ENCODE peak calls at places on chromosome 3, in eight cellular contexts. R is colonic mucosa, U is HCT116, P is left ventricle myocardium inferior, J is testis, G is hepatocyte, Z is thoracic aorta, O is cardiac muscle cell. A is an unnamed sample.

GRCh38 chr3:184697845-184698244 is 14.0 kb downstream of the MAGEF1 start:
- DNase-seq in J (no peak), P (no peak), Z (no peak), O (no peak), G (no peak), R (no peak), U (no peak), A (no peak)

GRCh38 chr3:47578119-47578630 is 490 bp downstream of the CSPG5 start:
- DNase-seq in J (peak; percentile 35), U (no peak), Z (no peak), O (peak; percentile 65), G (peak; percentile 44), R (peak; percentile 39), P (peak; percentile 28), A (no peak)

GRCh38 chr3:4695846-4696245 is 202.7 kb downstream of the ITPR1 start:
- DNase-seq in P (no peak), Z (no peak), U (no peak), R (no peak), O (no peak), J (no peak), G (no peak), A (no peak)

GRCh38 chr3:28103871-28104270 is 137.5 kb upstream of the CMC1 start:
- DNase-seq in O (no peak), Z (no peak), R (no peak), J (no peak), U (no peak), P (no peak), G (no peak), A (no peak)

GRCh38 chr3:197960694-197961581 is 921 bp downstream of the LMLN start:
- DNase-seq in U (no peak), Z (peak; percentile 25), R (no peak), J (no peak), G (no peak), P (no peak), O (no peak), A (no peak)

GRCh38 chr3:123481722-123482457 is 33.0 kb upstream of the ADCY5 start:
- DNase-seq in U (no peak), Z (no peak), R (no peak), O (no peak), G (no peak), P (no peak), J (no peak), A (no peak)

GRCh38 chr3:13950042-13950441 is 70.2 kb upstream of the WNT7A start:
- DNase-seq in J (no peak), R (no peak), P (no peak), U (no peak), Z (no peak), G (no peak), O (no peak), A (no peak)

GRCh38 chr3:134576426-134576825 is 74.4 kb downstream of the KY start:
- DNase-seq in Z (no peak), R (peak; percentile 48), O (no peak), J (no peak), G (peak; percentile 28), U (no peak), P (no peak), A (no peak)

GRCh38 chr3:159416854-159417253 is 571.8 kb upstream of the IL12A start:
- DNase-seq in P (no peak), O (peak; percentile 7), G (no peak), Z (no peak), J (no peak), R (no peak), U (no peak), A (peak; percentile 46)

GRCh38 chr3:37667359-37667758 is 194.3 kb upstream of the CTDSPL start:
- DNase-seq in Z (no peak), U (no peak), J (peak; percentile 45), O (no peak), G (no peak), P (peak; percentile 74), R (no peak), A (no peak)

GRCh38 chr3:12856626-12857025 is 15.3 kb upstream of the RPL32 start:
- DNase-seq in G (no peak), J (no peak), U (no peak), P (no peak), R (no peak), Z (no peak), O (peak; percentile 15), A (no peak)

GRCh38 chr3:66933233-66933632 is 64.9 kb upstream of the KBTBD8 start:
- DNase-seq in G (no peak), R (no peak), Z (no peak), J (no peak), P (no peak), O (no peak), U (no peak), A (no peak)

GRCh38 chr3:170038434-170039110 is 777 bp downstream of the GPR160 start:
- DNase-seq in G (peak; percentile 65), R (peak; percentile 63), P (no peak), Z (no peak), J (no peak), O (peak; percentile 15), U (no peak), A (no peak)

GRCh38 chr3:65723011-65723410 is 315.7 kb downstream of the MAGI1 start:
- DNase-seq in R (no peak), O (no peak), Z (no peak), J (no peak), G (no peak), U (no peak), P (no peak), A (no peak)

GRCh38 chr3:127033171-127033570 is 50.3 kb downstream of the PLXNA1 start:
- DNase-seq in P (no peak), U (no peak), G (no peak), Z (no peak), O (no peak), J (no peak), R (no peak), A (no peak)

GRCh38 chr3:43737001-43737440 is 46.3 kb downstream of the ABHD5 start:
- DNase-seq in Z (no peak), P (no peak), G (peak; percentile 38), U (no peak), R (no peak), J (no peak), O (no peak), A (no peak)

DNA sequence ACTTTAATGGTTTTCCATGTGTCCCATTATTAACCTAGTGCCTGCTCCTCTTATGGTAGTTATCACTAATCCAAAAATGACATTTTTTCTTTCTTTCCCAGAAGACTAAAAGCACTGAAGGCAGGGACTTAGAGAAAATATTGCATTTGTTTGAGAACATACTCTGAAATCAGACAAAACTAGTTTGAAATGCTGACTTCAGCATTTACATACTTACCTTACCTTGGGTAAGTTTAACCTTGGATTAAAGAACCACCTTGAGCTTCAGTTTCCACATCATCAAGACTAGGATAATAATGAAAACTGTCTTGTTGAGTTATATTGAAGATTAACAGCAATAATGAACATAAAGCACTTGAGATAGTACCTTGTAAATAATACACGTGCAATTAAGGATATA is 413.0 kb downstream of the SOX2 start:
- DNase-seq in G (no peak), P (no peak), Z (no peak), J (no peak), O (no peak), R (no peak), U (no peak), A (no peak)
- H3K27ac ChIP-seq in G (no peak overlapping the region), P (no peak overlapping the region), Z (no peak overlapping the region), J (no peak overlapping the region), O (no peak overlapping the region), R (no peak overlapping the region), U (no peak overlapping the region), A (no peak overlapping the region)

DNA sequence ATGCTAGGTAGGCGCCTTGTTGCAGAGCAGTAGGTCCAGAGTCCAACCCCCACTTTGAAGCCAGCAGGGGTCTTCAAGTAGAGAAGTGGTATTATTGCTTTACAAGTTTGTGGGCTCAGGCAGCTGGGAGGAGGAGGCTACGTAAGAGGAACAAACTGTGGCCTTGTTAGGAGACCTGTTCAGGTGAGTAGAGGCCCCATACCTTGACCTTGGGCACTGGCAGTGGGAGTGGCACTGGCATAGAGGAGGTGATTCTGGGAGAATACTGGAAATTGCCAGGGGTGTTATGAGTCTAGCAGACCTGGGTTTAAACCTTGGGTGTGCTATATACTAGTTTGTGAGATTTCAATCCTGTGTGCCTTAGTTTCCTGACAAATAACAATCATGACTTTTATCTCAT is 34.6 kb upstream of the SCAANT1 start:
- DNase-seq in R (no peak), O (no peak), Z (no peak), G (no peak), P (no peak), J (no peak), U (no peak), A (no peak)
- TF ChIP-seq CTCF in R (no peak), O (no peak), Z (no peak), G (no peak), P (no peak), J (no peak), U (no peak), A (no peak)

DNA sequence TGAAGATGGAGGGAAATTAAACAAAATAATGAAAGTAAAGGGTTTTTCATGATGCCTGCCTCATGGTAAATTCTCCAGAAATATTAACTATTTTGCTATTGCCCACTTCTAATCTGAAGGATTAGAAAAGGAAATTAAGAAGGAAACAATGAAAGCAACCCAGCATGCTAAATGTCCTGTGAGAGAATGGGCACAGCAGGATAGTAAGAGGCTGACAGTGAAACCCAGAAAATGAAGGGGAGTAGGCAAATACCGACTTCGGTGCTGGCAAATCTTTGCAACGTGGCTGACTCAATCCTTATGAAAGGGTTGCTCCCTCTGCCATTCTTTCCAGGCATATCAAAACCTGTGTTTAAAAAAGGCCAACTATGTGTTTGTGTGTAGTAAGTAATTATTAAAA is 147.5 kb upstream of the SYNPR start:
- DNase-seq in U (no peak), G (no peak), Z (no peak), O (no peak), P (no peak), J (no peak), R (no peak), A (no peak)
- H3K4me3 ChIP-seq in U (no peak overlapping the region), G (no peak overlapping the region), Z (no peak overlapping the region), O (no peak overlapping the region), P (no peak overlapping the region), J (no peak overlapping the region), R (no peak overlapping the region), A (no peak overlapping the region)

GRCh38 chr3:185744997-185745843 is 79.6 kb downstream of the IGF2BP2 start:
- DNase-seq in Z (no peak), P (no peak), J (no peak), R (peak; percentile 59), U (no peak), O (no peak), G (no peak), A (peak; percentile 97)

GRCh38 chr3:185750702-185751101 is 74.1 kb downstream of the IGF2BP2 start:
- DNase-seq in J (no peak), Z (no peak), O (no peak), U (no peak), P (no peak), G (no peak), R (peak; percentile 57), A (no peak)

GRCh38 chr3:185746470-185746869 is 78.4 kb downstream of the IGF2BP2 start:
- DNase-seq in P (no peak), Z (no peak), R (peak; percentile 61), J (no peak), O (no peak), U (no peak), G (no peak), A (no peak)

GRCh38 chr3:185753354-185753753 is 71.5 kb downstream of the IGF2BP2 start:
- DNase-seq in O (no peak), U (no peak), G (no peak), J (no peak), P (no peak), Z (no peak), R (no peak), A (no peak)

DNA sequence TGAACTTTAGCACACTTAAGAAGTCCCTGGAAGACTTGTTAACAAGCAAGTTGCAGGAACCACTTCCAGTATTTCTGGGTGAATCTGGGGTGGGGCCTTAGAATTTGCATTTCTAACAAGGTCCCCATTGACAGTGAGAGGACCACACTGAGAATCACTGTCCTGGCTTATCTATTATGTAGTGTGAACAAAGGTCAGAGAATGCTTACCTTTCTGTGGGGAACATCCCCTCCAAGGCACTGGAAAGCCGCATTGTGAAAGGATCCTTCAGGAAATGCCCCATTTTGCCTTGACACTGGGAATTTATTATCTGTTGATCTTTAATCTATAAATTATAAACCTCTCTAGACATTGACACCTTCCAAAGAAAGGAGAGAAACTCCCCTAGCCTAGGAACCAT is 74.8 kb downstream of the IGF2BP2 start:
- DNase-seq in G (no peak), R (no peak), P (no peak), J (no peak), Z (no peak), O (no peak), U (no peak), A (no peak)
- H3K27ac ChIP-seq in G (peak overlapping the region; percentile 3), R (peak overlapping the region; percentile 62), P (no peak overlapping the region), J (no peak overlapping the region), Z (no peak overlapping the region), O (no peak overlapping the region), U (no peak overlapping the region), A (no peak overlapping the region)